ENCODE peak calls at places on chromosomes 4 and X, in eight cellular contexts. U, W, I, B, J, R, S and A are unnamed samples.

GRCh38 chr4:88054909-88055308 is 47.5 kb downstream of the PKD2 start:
- DNase-seq in U (no peak), W (no peak), I (no peak), B (no peak), J (peak), R (no peak), S (peak), A (no peak)

GRCh38 chr4:137283737-137284136 is 248.6 kb downstream of the PCDH18 start:
- DNase-seq in U (no peak), W (no peak), I (no peak), B (no peak), J (no peak), R (no peak), S (peak), A (no peak)

GRCh38 chr4:123449780-123450179 is 53.2 kb downstream of the SPRY1 start:
- DNase-seq in U (no peak), W (no peak), I (no peak), B (no peak), J (peak), R (no peak), S (no peak), A (no peak)

GRCh38 chrX:134868766-134869495 is 121.9 kb upstream of the SMIM10 start:
- DNase-seq in U (no peak), W (no peak), I (no peak), B (no peak), J (no peak), R (no peak), S (no peak), A (no peak)

GRCh38 chr4:166421556-166422156 is 548.6 kb downstream of the TLL1 start:
- DNase-seq in U (no peak), W (no peak), I (no peak), B (no peak), J (no peak), R (no peak), S (no peak), A (no peak)

GRCh38 chr4:153792893-153793227 is 4.0 kb upstream of the SFRP2 start:
- DNase-seq in U (no peak), W (no peak), I (no peak), B (no peak), J (no peak), R (no peak), S (peak), A (no peak)

GRCh38 chr4:136055360-136055759 is 1476.9 kb downstream of the PCDH18 start:
- DNase-seq in U (no peak), W (no peak), I (no peak), B (no peak), J (no peak), R (no peak), S (no peak), A (no peak)

GRCh38 chr4:185424905-185425599 is 712 bp downstream of the UFSP2 start:
- DNase-seq in U (no peak), W (no peak), I (no peak), B (no peak), J (peak), R (no peak), S (no peak), A (no peak)

GRCh38 chr4:150219841-150220240 is 141.6 kb downstream of the DCLK2 start:
- DNase-seq in U (no peak), W (no peak), I (no peak), B (no peak), J (no peak), R (no peak), S (no peak), A (no peak)

GRCh38 chr4:176906693-176907092 is 114.0 kb upstream of the VEGFC start:
- DNase-seq in U (no peak), W (no peak), I (no peak), B (no peak), J (no peak), R (no peak), S (no peak), A (no peak)

GRCh38 chr4:144754562-144755410 is 108.8 kb downstream of the HHIP start:
- DNase-seq in U (no peak), W (no peak), I (no peak), B (no peak), J (peak), R (no peak), S (no peak), A (no peak)

GRCh38 chr4:78669453-78669852 is 106.7 kb upstream of the BMP2K start:
- DNase-seq in U (no peak), W (no peak), I (no peak), B (no peak), J (peak), R (no peak), S (no peak), A (no peak)